ENCODE peak calls at places on chromosomes 6 and 20, in seven cellular contexts. I, X, V, M, H, C and E are unnamed samples.

GRCh38 chr20:17281478-17281877 is 54.6 kb downstream of the PCSK2 start:
- DNase-seq in C (no peak), H (no peak), M (peak), X (no peak), V (peak), I (no peak), E (peak)

GRCh38 chr6:14501240-14501639 is 383.7 kb downstream of the CD83 start:
- DNase-seq in M (no peak), H (no peak), V (no peak), C (no peak), X (no peak), I (no peak), E (no peak)

GRCh38 chr6:113857565-113858066 is 471 bp downstream of the MARCKS start:
- DNase-seq in C (no peak), V (peak), X (no peak), I (no peak), H (no peak), M (no peak), E (no peak)

GRCh38 chr6:75632247-75632646 is 30.6 kb downstream of the SENP6 start:
- DNase-seq in V (no peak), X (no peak), M (no peak), I (no peak), H (no peak), C (no peak), E (no peak)

GRCh38 chr6:135334169-135334568 is 153.1 kb downstream of the MYB start:
- DNase-seq in I (no peak), H (no peak), X (peak), V (peak), M (no peak), C (no peak), E (peak)

GRCh38 chr6:152338335-152339125 is 298.6 kb downstream of the SYNE1 start:
- DNase-seq in H (no peak), C (peak), I (no peak), X (peak), M (peak), V (peak), E (peak)

GRCh38 chr6:133764011-133764812 is 124.7 kb upstream of the TCF21 start:
- DNase-seq in C (no peak), H (no peak), V (peak), I (no peak), X (peak), M (no peak), E (peak)

GRCh38 chr6:138372711-138373463 is 4.8 kb upstream of the SMIM28 start:
- DNase-seq in I (no peak), X (peak), M (no peak), H (no peak), V (peak), C (no peak), E (no peak)

GRCh38 chr6:29685718-29686326 is 4.9 kb upstream of the ZFP57 start:
- DNase-seq in H (no peak), C (no peak), I (no peak), X (no peak), M (no peak), V (peak), E (no peak)